ENCODE peak calls at places on chromosome 17, in five cellular contexts. R is lung; S is fibroblast of lung; K is CD8-positive, alpha-beta T cell; T is PC-9. F is an unnamed sample.

GRCh38 chr17:62778990-62779681 is 29.0 kb downstream of the MARCHF10 start:
- DNase-seq in R (peak; percentile 77), S (peak; percentile 93), K (no peak), T (peak; percentile 98), F (peak; percentile 100)

GRCh38 chr17:57210224-57210553 is 46.1 kb upstream of the MSI2 start:
- DNase-seq in R (no peak), S (no peak), K (no peak), T (no peak), F (peak; percentile 89)

GRCh38 chr17:68368387-68368786 is 77.1 kb downstream of the ARSG start:
- DNase-seq in R (no peak), S (no peak), K (no peak), T (peak; percentile 54), F (no peak)

GRCh38 chr17:72943826-72944689 is 148.4 kb downstream of the SLC39A11 start:
- DNase-seq in R (no peak), S (no peak), K (no peak), T (no peak), F (no peak)

GRCh38 chr17:17877548-17878358 is 41.0 kb upstream of the SREBF1 start:
- DNase-seq in R (peak; percentile 80), S (peak; percentile 97), K (no peak), T (no peak), F (no peak)

GRCh38 chr17:7613769-7614421 is 802 bp downstream of the FXR2 start:
- DNase-seq in R (no peak), S (peak; percentile 31), K (no peak), T (no peak), F (no peak)

GRCh38 chr17:4968166-4968915 is 724 bp upstream of the SPAG7 start:
- DNase-seq in R (no peak), S (no peak), K (no peak), T (peak; percentile 38), F (no peak)

GRCh38 chr17:74271902-74272563 is 2.0 kb upstream of the DNAI2 start:
- DNase-seq in R (peak; percentile 57), S (no peak), K (no peak), T (no peak), F (no peak)

GRCh38 chr17:74130841-74131240 is 72.6 kb upstream of the RPL38 start:
- DNase-seq in R (no peak), S (no peak), K (no peak), T (no peak), F (no peak)

GRCh38 chr17:27414271-27414670 is 42.0 kb upstream of the KSR1 start:
- DNase-seq in R (no peak), S (peak; percentile 9), K (no peak), T (no peak), F (no peak)

GRCh38 chr17:9783012-9783411 is 8.4 kb downstream of the DHRS7C start:
- DNase-seq in R (no peak), S (no peak), K (no peak), T (no peak), F (no peak)

GRCh38 chr17:74190807-74191206 is 12.7 kb upstream of the RPL38 start:
- DNase-seq in R (no peak), S (peak; percentile 40), K (no peak), T (no peak), F (no peak)

GRCh38 chr17:61364463-61364846 is 35.2 kb upstream of the TBX2 start:
- DNase-seq in R (no peak), S (no peak), K (no peak), T (no peak), F (no peak)

GRCh38 chr17:8189041-8189710 is 804 bp downstream of the BORCS6 start:
- DNase-seq in R (no peak), S (peak; percentile 10), K (peak; percentile 60), T (no peak), F (no peak)

GRCh38 chr17:65604070-65604469 is 42.6 kb upstream of the AXIN2 start:
- DNase-seq in R (no peak), S (no peak), K (no peak), T (no peak), F (no peak)

GRCh38 chr17:21689604-21690003 is 2.7 kb upstream of the KCNJ18 start:
- DNase-seq in R (peak; percentile 49), S (peak; percentile 88), K (no peak), T (peak; percentile 84), F (no peak)

GRCh38 chr17:83194189-83194565 is 114.8 kb downstream of the METRNL start:
- DNase-seq in R (no peak), S (no peak), K (no peak), T (no peak), F (no peak)

GRCh38 chr17:49896222-49896621 is 48.4 kb upstream of the TAC4 start:
- DNase-seq in R (no peak), S (no peak), K (no peak), T (no peak), F (no peak)

GRCh38 chr17:45706033-45706432 is 78.1 kb upstream of the CRHR1 start:
- DNase-seq in R (no peak), S (no peak), K (no peak), T (no peak), F (no peak)
- H3K27me3 ChIP-seq in R (no peaks in the 10 kb centered on the region), S (no peaks in the 10 kb centered on the region), K (no peaks in the 10 kb centered on the region), T (peaks cover 41% of the 10 kb centered on the region), F (peaks cover 45% of the 10 kb centered on the region)

GRCh38 chr17:3846739-3847670 is 959 bp upstream of the NCBP3 start:
- DNase-seq in R (no peak), S (no peak), K (no peak), T (no peak), F (no peak)

GRCh38 chr17:3843935-3844516 is 2.0 kb downstream of the NCBP3 start:
- DNase-seq in R (no peak), S (peak; percentile 23), K (peak; percentile 56), T (peak; percentile 46), F (peak; percentile 29)

GRCh38 chr17:3845361-3845753 is 689 bp downstream of the NCBP3 start:
- DNase-seq in R (no peak), S (peak; percentile 8), K (no peak), T (peak; percentile 49), F (no peak)

GRCh38 chr17:3848229-3848628 is 2.2 kb upstream of the NCBP3 start:
- DNase-seq in R (no peak), S (no peak), K (no peak), T (no peak), F (no peak)

DNA sequence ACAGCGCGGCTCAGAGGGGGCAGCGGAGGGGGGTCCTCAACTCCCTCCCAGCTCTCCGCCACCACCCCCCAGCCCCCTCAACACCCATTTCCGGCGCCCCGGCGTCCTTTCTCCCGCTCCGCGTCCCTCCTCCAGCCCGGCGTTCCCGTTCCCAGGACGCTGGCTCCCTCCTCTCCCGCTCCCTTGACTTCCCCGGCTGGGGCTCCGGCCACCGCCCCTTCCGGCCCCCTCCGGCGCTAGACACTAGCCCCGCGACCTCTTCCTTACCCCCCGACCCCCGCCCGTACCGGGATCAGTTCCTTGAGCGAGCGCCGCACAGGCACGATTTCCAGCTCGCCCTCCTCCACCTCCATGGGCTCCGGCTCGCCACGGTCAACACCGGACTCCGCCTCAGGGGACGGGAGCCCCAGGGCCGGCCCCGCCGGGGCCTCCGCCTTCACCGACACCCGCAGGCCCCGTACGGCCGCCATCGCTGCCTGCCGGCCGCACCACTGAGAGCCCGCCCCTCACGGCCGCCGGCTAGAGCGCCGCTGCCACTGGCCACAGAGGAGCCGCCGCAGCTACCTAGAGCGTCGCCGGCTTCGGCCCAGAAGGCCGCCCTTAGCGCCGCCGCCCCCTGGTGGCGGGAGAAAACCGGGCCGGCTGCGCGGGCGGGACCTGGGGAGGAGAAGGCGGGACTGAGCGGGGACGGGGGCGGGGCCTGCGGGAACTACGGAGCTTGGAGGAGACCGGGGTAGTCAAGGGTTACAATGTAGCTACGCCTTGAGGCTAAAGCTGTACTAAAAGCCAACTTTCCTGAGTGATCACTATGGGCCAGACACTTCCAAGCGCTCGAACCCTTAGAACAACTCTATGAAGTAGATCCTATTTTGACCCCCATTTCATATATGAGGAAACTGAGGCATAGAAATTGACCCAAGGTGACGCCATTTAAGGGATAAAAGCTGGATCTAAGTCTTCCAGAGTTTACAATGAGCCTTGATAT is at the start of gene NCBP3:
- DNase-seq in R (peak; percentile 89), S (peak; percentile 95), K (peak; percentile 95), T (peak; percentile 83), F (peak; percentile 81)
- TF ChIP-seq CTCF in R (peak; percentile 92), S (peak; percentile 60), K (peak; percentile 88), T (peak; percentile 95), F (peak; percentile 100)

DNA sequence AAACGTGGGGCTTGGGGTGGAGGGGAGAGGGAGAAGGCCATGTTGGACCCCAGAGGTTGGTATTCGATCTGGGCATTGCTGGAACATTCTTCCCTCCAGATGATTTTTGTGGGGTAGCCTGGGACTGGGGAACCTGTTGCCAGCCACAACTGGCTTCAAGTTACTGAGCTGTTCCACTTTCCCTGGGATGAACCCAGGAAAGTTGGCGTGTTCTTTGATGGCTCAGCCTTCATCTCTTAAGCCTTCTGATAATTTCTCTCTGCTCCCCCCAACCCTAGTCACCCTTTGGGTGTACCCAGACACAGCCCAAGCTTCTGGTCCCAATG is 2.1 kb downstream of the TBX21 start:
- DNase-seq in R (no peak), S (no peak), K (no peak), T (no peak), F (no peak)
- H3K27me3 ChIP-seq in R (no peaks in the 10 kb centered on the region), S (peaks cover 50% of the 10 kb centered on the region), K (no peaks in the 10 kb centered on the region), T (peaks cover 55% of the 10 kb centered on the region), F (peaks cover 71% of the 10 kb centered on the region)

GRCh38 chr17:45306623-45307022 is 10.2 kb downstream of the MAP3K14 start:
- DNase-seq in R (no peak), S (no peak), K (no peak), T (no peak), F (no peak)
- TF ChIP-seq CTCF in R (no peak), S (no peak), K (no peak), T (no peak), F (peak; percentile 20)

GRCh38 chr17:42672038-42672437 is 4.8 kb downstream of the PLEKHH3 start:
- DNase-seq in R (no peak), S (no peak), K (no peak), T (no peak), F (no peak)
- H3K27me3 ChIP-seq in R (no peaks in the 10 kb centered on the region), S (no peaks in the 10 kb centered on the region), K (peaks cover 43% of the 10 kb centered on the region), T (no peaks in the 10 kb centered on the region), F (no peaks in the 10 kb centered on the region)

DNA sequence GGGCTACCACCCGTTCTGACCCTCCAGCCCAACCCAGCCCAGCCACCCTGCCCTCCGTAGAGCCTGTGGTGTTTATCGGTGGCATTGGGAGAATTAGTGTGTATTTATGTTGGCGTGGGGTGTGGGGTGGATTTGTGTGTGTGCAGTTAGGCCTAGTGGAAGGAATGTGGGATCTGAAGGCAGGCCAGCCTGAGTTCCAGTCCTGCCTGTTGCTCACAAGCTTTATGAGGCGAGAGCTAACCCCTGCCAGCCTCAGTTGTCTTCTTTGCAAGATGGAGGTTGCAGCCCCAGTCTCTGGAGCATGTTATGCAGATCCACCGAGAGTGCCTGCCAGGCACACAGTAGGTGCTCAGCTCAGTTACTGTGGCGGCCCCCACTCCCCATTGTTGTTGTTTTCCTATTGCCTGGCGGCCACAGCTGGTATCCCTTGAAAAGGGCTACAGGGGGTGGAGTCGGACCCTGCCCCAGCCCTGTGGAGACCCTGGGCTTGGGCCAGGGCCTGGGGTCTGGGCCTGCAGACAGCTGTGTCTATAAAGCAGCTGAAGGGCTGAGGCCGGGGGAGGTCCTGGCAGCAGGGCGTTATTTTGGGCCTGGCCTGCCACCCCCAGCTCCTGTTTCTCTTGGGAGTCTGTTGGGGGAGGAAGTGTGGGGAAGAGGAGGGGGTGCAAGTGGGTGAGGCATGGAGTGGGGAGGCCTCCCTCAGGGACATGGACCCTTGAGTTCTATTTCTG is 5.1 kb downstream of the ERBB2 start:
- DNase-seq in R (no peak), S (peak; percentile 33), K (no peak), T (no peak), F (no peak)
- TF ChIP-seq CTCF in R (no peak), S (peak; percentile 39), K (no peak), T (no peak), F (peak; percentile 44)

GRCh38 chr17:81302861-81303326 is 7.8 kb upstream of the SLC38A10 start:
- DNase-seq in R (no peak), S (no peak), K (no peak), T (no peak), F (no peak)
- H3K27me3 ChIP-seq in R (no peaks in the 10 kb centered on the region), S (no peaks in the 10 kb centered on the region), K (no peaks in the 10 kb centered on the region), T (no peaks in the 10 kb centered on the region), F (no peaks in the 10 kb centered on the region)

F was measured in foreskin keratinocyte.